ENCODE peak calls at places on chromosome 13, in four cellular contexts. Z is K562, C is sigmoid colon, N is GM12878. K is an unnamed sample.

GRCh38 chr13:92573467-92574057 is 653.0 kb upstream of the GPC6 start:
- DNase-seq in Z (peak), C (no peak), N (no peak), K (no peak)

GRCh38 chr13:44153536-44153935 is 220.1 kb upstream of the SERP2 start:
- DNase-seq in Z (no peak), C (no peak), N (no peak), K (no peak)

GRCh38 chr13:95713651-95714050 is 36.7 kb downstream of the DNAJC3 start:
- DNase-seq in Z (no peak), C (no peak), N (no peak), K (no peak)

GRCh38 chr13:39263033-39263432 is 224.8 kb downstream of the NHLRC3 start:
- DNase-seq in Z (peak), C (no peak), N (peak), K (no peak)

GRCh38 chr13:81987159-81987558 is 1646.2 kb upstream of the SPRY2 start:
- DNase-seq in Z (no peak), C (no peak), N (no peak), K (no peak)

GRCh38 chr13:40539954-40540706 is 126.3 kb downstream of the FOXO1 start:
- DNase-seq in Z (no peak), C (no peak), N (no peak), K (no peak)

GRCh38 chr13:43363156-43363918 is 340.0 kb downstream of the DNAJC15 start:
- DNase-seq in Z (no peak), C (no peak), N (no peak), K (no peak)

GRCh38 chr13:75961911-75962310 is 325.8 kb downstream of the LMO7 start:
- DNase-seq in Z (no peak), C (no peak), N (no peak), K (no peak)

GRCh38 chr13:75489502-75490263 is 7.7 kb upstream of the TBC1D4 start:
- DNase-seq in Z (no peak), C (no peak), N (peak), K (no peak)

GRCh38 chr13:48998893-48999292 is 23.2 kb downstream of the FNDC3A start:
- DNase-seq in Z (no peak), C (no peak), N (no peak), K (no peak)

GRCh38 chr13:86591862-86592261 is 792.6 kb upstream of the SLITRK6 start:
- DNase-seq in Z (no peak), C (no peak), N (no peak), K (no peak)

GRCh38 chr13:70755411-70755810 is 647.2 kb upstream of the KLHL1 start:
- DNase-seq in Z (no peak), C (no peak), N (no peak), K (no peak)

GRCh38 chr13:20669162-20669561 is 34.3 kb upstream of the IL17D start:
- DNase-seq in Z (no peak), C (no peak), N (peak), K (no peak)

DNA sequence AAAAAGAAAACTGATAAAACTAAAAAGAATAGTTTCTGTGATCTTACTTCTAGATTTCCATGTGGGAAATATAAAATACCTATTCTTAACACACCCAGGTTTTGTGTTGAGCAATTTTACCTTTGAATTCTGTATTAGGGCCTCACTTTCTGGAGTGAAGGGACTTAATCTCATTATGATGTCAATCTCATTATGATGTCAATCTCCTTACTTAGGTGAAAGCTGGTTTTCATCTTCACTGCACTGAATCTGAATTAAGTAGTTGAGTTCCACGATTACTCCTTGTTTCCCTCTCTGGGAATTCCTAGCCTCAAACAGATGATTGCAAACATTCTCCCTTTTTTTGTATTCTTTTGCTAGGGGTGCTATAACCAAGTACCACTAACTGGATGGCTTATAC is 1367.2 kb downstream of the EFNB2 start:
- DNase-seq in Z (no peak), C (no peak), N (no peak), K (no peak)
- TF ChIP-seq EP300 in Z (no peak), C (no peak), N (no peak), K (no peak)

DNA sequence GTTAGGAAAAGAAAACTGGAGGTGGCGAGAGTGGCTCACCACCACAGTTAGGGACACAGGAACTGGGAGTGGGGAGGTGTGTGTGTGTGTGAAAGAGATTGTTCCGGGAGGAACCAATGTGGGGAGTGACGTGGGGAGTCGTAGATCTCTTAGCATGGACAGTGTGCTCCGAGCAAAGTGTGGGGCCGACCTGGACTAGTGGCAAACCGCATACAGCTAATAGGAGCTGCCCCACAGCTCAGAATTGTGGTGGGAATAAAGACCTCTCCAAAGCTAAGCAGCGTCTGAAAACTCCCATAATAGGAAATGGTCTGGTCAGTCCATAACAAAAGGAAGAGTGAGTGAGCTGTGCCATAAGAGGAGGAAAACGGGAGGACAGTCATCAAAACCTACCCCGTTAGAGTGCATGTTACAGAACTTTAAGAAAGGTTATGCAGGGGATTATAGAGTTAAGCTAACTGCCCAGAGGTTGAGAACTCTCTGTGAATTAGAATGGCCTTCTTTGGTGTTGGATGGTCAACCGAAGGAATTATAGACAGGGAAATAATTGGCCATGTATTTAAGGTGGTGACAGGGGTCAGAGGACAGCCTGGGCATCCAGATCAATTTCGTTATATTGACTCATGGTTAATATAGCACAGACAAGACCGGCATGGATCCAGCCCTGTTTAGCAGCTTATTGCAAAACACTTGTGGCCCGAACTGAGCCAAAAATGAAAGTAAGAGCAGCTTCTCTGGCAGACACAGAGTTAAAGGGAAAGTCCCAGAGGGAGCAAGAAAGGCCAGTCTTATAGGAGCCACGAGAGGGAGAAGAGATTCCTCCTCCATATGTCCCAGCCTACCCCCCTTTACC is 8.9 kb upstream of the SLC15A1 start:
- DNase-seq in Z (no peak), C (no peak), N (peak), K (no peak)
- H3K4me3 ChIP-seq in Z (no peak), C (peak), N (peak), K (peak)

GRCh38 chr13:45321230-45321629 is 19.8 kb downstream of the TPT1 start:
- DNase-seq in Z (no peak), C (no peak), N (no peak), K (no peak)

GRCh38 chr13:45316996-45317395 is 24.0 kb downstream of the TPT1 start:
- DNase-seq in Z (no peak), C (no peak), N (no peak), K (no peak)

GRCh38 chr13:45315520-45316167 is 25.3 kb downstream of the TPT1 start:
- DNase-seq in Z (no peak), C (no peak), N (no peak), K (no peak)

GRCh38 chr13:45314822-45315221 is 26.2 kb downstream of the TPT1 start:
- DNase-seq in Z (no peak), C (no peak), N (no peak), K (no peak)

DNA sequence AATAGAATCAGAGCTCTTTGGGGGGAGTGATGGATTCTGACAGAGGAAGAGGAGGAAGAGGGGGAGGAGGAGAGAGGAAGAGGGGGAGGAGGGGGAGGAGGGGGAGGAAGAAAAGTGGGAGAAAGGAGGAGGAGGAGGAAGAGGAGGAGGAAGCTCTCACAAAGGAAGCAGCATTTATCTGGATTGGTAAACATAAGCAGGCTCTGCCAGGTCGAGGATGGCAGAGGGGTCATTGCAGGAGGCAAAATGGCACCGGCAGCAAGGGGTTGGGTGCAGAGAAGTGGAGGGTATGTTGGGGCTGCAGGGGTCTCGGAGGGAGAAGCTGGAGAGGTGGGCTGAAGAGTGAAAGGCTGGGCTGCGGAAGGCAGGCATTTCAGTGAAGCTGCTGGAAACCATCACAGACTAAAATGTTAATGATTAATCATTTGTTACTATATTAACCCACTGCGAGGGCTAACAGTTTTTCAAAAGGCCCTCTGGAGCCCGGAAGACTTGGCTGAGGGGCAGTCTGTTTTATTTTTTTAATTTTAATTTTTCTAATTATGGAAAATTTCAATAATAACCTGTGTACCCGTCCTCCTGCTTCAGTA is 24.7 kb downstream of the TPT1 start:
- DNase-seq in Z (no peak), C (no peak), N (no peak), K (no peak)
- TF ChIP-seq CTCF in Z (no peak), C (no peak), N (no peak), K (no peak)

GRCh38 chr13:27621366-27622101 is at the start of gene POLR1D:
- DNase-seq in Z (peak), C (peak), N (peak), K (peak)
- TF ChIP-seq EP300 in Z (no peak), C (no peak), N (no peak), K (no peak)

GRCh38 chr13:77479326-77479725 is 56.2 kb upstream of the SCEL start:
- DNase-seq in Z (no peak), C (no peak), N (no peak), K (no peak)

GRCh38 chr13:77476456-77476855 is 59.0 kb upstream of the SCEL start:
- DNase-seq in Z (no peak), C (no peak), N (no peak), K (no peak)

GRCh38 chr13:77480071-77480470 is 55.4 kb upstream of the SCEL start:
- DNase-seq in Z (no peak), C (no peak), N (no peak), K (no peak)

GRCh38 chr13:77477299-77477848 is 58.1 kb upstream of the SCEL start:
- DNase-seq in Z (no peak), C (no peak), N (no peak), K (no peak)

GRCh38 chr13:77478645-77478997 is 56.9 kb upstream of the SCEL start:
- DNase-seq in Z (no peak), C (no peak), N (no peak), K (no peak)
- H3K4me3 ChIP-seq in Z (no peak), C (peak), N (no peak), K (peak)

DNA sequence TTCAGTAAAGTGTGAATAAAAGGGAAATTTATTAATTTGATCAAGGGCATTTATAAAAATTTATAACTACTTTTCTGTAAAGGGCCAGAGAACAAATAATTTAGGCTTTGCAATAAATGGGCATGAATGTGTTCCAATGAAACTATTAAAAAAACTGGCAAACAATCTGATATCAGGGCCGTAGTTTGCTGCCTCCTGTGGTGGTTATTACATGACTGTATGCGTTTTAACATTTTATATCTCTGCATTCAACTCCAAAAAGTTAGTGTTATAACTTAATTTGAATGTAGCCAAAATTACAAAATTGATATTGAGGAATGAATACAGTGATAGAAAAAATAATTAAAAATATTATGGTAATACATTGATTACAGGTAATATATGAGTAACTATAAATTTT is 80.5 kb upstream of the POSTN start:
- DNase-seq in Z (no peak), C (no peak), N (no peak), K (no peak)
- TF ChIP-seq CTCF in Z (no peak), C (no peak), N (no peak), K (no peak)

K was measured in ovary.